ENCODE peak calls at places on chromosome 22, in ten cellular contexts. A, G, H, C, P, M, V, Q, O and X are unnamed samples.

GRCh38 chr22:46812034-46812605 is 49.7 kb downstream of the TBC1D22A start:
- DNase-seq in C (no peak), V (no peak), H (no peak), M (no peak), A (no peak), G (no peak), P (no peak), O (no peak), Q (no peak), X (no peak)

GRCh38 chr22:42904049-42904448 is 47.0 kb upstream of the ARFGAP3 start:
- DNase-seq in G (no peak), O (no peak), C (no peak), H (no peak), A (no peak), M (no peak), P (no peak), Q (no peak), V (no peak), X (no peak)

GRCh38 chr22:27970596-27971220 is 51.7 kb upstream of the PITPNB start:
- DNase-seq in G (no peak), M (no peak), A (peak), P (no peak), C (no peak), O (no peak), V (peak), H (no peak), Q (peak), X (peak)

GRCh38 chr22:45481661-45482060 is 21.0 kb upstream of the FBLN1 start:
- DNase-seq in A (no peak), V (no peak), O (no peak), P (no peak), Q (no peak), M (no peak), G (no peak), C (no peak), H (no peak), X (no peak)

GRCh38 chr22:46490538-46490937 is 46.9 kb downstream of the CELSR1 start:
- DNase-seq in M (no peak), O (no peak), V (no peak), H (no peak), G (no peak), C (no peak), A (no peak), P (no peak), Q (no peak), X (no peak)

GRCh38 chr22:36864454-36865215 is 3.8 kb downstream of the NCF4 start:
- DNase-seq in G (no peak), O (no peak), M (no peak), V (no peak), Q (no peak), A (no peak), C (no peak), H (no peak), P (peak), X (no peak)

GRCh38 chr22:48595511-48595905 is 1232.2 kb downstream of the BRD1 start:
- DNase-seq in G (no peak), O (no peak), H (no peak), Q (no peak), A (no peak), V (no peak), C (no peak), M (no peak), P (no peak), X (no peak)

GRCh38 chr22:27780161-27780575 is 21.4 kb downstream of the MN1 start:
- DNase-seq in M (no peak), Q (peak), V (no peak), O (no peak), P (no peak), G (no peak), C (peak), H (no peak), A (peak), X (peak)

GRCh38 chr22:23837496-23837859 is 1.3 kb downstream of the DERL3 start:
- DNase-seq in A (no peak), V (no peak), M (no peak), Q (no peak), G (no peak), P (no peak), O (no peak), C (no peak), H (no peak), X (no peak)
- TF ChIP-seq CTCF in A (no peak), V (no peak), M (no peak), Q (no peak), G (no peak), P (no peak), O (no peak), C (no peak), H (no peak), X (no peak)

GRCh38 chr22:25390297-25391240 is 171.1 kb downstream of the CRYBB2 start:
- DNase-seq in G (no peak), P (peak), C (no peak), M (no peak), V (no peak), A (no peak), O (no peak), H (no peak), Q (no peak), X (no peak)
- TF ChIP-seq CTCF in G (no peak), P (no peak), C (no peak), M (no peak), V (no peak), A (no peak), O (no peak), H (no peak), Q (no peak), X (no peak)

GRCh38 chr22:41285441-41285819 is 557 bp downstream of the RANGAP1 start:
- DNase-seq in G (peak), H (peak), C (peak), M (no peak), V (peak), O (no peak), A (peak), Q (peak), P (no peak), X (peak)
- TF ChIP-seq CTCF in G (no peak), H (no peak), C (no peak), M (no peak), V (no peak), O (no peak), A (no peak), Q (no peak), P (no peak), X (no peak)

DNA sequence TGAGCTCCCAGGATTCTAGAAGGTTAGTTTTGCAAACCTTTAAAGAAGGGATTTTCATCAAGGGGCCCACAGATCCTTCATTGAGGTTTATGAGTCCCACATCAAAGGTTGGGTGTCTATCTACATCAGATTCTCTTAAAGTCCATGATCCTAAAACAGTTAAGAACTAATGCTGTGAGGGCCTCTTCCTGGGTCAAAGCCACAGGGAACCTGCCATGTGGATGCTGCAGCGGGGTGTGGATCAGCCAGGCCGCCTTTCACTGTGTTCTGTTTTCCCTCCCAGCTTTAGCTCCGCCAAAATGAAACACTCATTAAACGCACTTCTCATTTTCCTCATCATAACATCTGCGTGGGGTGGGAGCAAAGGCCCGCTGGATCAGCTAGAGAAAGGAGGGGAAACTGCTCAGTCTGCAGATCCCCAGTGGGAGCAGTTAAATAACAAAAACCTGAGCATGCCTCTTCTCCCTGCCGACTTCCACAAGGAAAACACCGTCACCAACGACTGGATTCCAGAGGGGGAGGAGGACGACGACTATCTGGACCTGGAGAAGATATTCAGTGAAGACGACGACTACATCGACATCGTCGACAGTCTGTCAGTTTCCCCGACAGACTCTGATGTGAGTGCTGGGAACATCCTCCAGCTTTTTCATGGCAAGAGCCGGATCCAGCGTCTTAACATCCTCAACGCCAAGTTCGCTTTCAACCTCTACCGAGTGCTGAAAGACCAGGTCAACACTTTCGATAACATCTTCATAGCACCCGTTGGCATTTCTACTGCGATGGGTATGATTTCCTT is 5.3 kb downstream of the SERPIND1 start:
- DNase-seq in G (no peak), A (no peak), H (no peak), V (no peak), O (no peak), Q (no peak), M (no peak), P (no peak), C (no peak), X (no peak)
- TF ChIP-seq CTCF in G (no peak), A (no peak), H (no peak), V (no peak), O (no peak), Q (no peak), M (no peak), P (no peak), C (no peak), X (no peak)

DNA sequence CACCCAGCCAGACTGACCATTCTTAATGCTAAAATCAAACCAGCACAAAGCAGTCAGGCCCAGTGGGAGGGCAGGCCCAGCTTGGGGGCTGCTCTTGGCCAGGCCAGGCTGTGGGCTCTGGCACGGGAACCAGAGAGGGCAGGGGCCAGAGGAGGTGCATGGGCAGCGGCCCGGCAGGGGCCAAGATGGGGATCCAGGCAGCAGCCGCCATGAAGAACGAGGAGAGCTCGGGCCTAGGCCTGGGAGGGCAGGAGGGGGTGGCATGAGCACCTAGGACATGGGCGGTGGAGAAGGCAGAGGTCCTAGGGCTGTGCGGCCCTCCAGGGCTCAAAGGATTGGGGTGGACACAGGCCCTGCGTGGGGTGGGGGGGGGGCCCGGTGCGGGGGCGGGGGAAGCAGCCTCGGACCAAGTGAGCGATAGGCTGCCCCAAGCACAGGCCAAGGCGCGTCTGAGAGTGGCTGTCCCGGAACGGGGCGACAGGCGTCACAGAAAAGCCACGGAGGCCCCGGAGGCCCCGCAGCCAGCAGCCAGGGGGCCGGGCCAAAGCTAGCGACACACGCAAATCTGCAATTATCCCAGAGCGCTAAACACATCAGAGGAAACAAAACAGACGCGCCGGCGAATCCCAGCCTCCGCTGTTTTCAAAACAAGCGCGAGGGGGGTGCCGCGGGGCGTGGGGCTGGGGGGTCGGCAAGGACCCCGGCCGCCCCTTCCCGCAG is 8.3 kb downstream of the PLXNB2 start:
- DNase-seq in V (peak), G (no peak), P (no peak), H (no peak), A (no peak), C (no peak), M (no peak), O (no peak), Q (no peak), X (no peak)
- TF ChIP-seq CTCF in V (no peak), G (no peak), P (no peak), H (no peak), A (no peak), C (no peak), M (no peak), O (no peak), Q (no peak), X (no peak)